ENCODE peak calls at places on chromosome 15, in eight cellular contexts. H is B cell; N is CD4-positive, alpha-beta T cell; G is hepatocyte; W is CD8-positive, alpha-beta T cell; X is A673; P is mesothelial cell of epicardium; K is left lung. M is an unnamed sample.

GRCh38 chr15:95129589-95129988 is 898.2 kb downstream of the MCTP2 start:
- DNase-seq in N (no peak), X (no peak), P (no peak), W (no peak), K (no peak), H (no peak), G (no peak), M (no peak)

GRCh38 chr15:84570164-84570692 is 30.6 kb upstream of the ZSCAN2 start:
- DNase-seq in H (peak; percentile 58), P (peak; percentile 34), K (peak; percentile 81), G (peak; percentile 52), W (peak; percentile 73), X (peak; percentile 22), N (peak; percentile 54), M (peak; percentile 35)

GRCh38 chr15:45402955-45403892 is 24.9 kb upstream of the GATM start:
- DNase-seq in G (peak; percentile 66), P (peak; percentile 24), N (peak; percentile 4), K (peak; percentile 54), H (no peak), X (peak; percentile 10), W (peak; percentile 50), M (peak; percentile 33)

GRCh38 chr15:31396881-31397560 is 70.4 kb downstream of the KLF13 start:
- DNase-seq in G (peak; percentile 91), H (no peak), P (no peak), K (peak; percentile 94), N (no peak), W (peak; percentile 42), X (peak; percentile 20), M (no peak)

GRCh38 chr15:42214600-42214999 is 6.5 kb upstream of the VPS39 start:
- DNase-seq in W (no peak), H (no peak), P (no peak), X (no peak), K (no peak), N (no peak), G (no peak), M (no peak)

GRCh38 chr15:53884441-53884840 is 93.8 kb upstream of the UNC13C start:
- DNase-seq in X (no peak), K (no peak), H (no peak), P (no peak), N (no peak), W (no peak), G (no peak), M (no peak)

GRCh38 chr15:39287322-39288195 is 293.3 kb upstream of the THBS1 start:
- DNase-seq in X (peak; percentile 5), N (no peak), P (no peak), K (no peak), G (no peak), W (no peak), H (no peak), M (no peak)

GRCh38 chr15:76196286-76196948 is 114.9 kb downstream of the ETFA start:
- DNase-seq in K (peak; percentile 45), N (no peak), X (peak; percentile 55), P (no peak), G (peak; percentile 90), W (no peak), H (no peak), M (no peak)

DNA sequence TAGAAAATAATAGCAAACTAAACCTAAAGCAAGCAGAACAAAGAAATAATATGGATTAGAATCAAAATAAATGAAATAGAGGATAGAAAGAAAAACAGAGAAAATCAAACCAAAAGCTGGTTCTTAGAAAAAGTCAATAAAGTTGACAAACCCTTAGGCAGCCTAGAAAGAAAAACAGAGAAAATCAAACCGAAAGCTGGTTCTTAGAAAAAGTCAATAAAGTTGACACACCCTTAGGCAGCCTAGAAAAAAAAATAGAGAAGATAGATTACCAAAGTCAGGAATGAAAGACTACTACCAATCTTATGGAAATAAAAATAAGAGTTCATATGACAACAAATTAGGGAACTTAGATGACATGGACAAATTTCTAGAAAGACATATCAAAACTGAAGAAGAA is 142.4 kb downstream of the LRRC28 start:
- DNase-seq in P (no peak), G (no peak), K (no peak), W (no peak), X (no peak), H (no peak), N (no peak), M (no peak)
- TF ChIP-seq CTCF in P (no peak), G (no peak), K (no peak), W (no peak), X (no peak), H (no peak), N (no peak), M (no peak)

GRCh38 chr15:33975023-33975565 is 6.8 kb downstream of the CHRM5 start:
- DNase-seq in H (no peak), N (no peak), G (no peak), P (no peak), X (no peak), K (no peak), W (no peak), M (no peak)
- TF ChIP-seq CTCF in H (no peak), N (no peak), G (peak; percentile 29), P (no peak), X (no peak), K (no peak), W (no peak), M (no peak)

DNA sequence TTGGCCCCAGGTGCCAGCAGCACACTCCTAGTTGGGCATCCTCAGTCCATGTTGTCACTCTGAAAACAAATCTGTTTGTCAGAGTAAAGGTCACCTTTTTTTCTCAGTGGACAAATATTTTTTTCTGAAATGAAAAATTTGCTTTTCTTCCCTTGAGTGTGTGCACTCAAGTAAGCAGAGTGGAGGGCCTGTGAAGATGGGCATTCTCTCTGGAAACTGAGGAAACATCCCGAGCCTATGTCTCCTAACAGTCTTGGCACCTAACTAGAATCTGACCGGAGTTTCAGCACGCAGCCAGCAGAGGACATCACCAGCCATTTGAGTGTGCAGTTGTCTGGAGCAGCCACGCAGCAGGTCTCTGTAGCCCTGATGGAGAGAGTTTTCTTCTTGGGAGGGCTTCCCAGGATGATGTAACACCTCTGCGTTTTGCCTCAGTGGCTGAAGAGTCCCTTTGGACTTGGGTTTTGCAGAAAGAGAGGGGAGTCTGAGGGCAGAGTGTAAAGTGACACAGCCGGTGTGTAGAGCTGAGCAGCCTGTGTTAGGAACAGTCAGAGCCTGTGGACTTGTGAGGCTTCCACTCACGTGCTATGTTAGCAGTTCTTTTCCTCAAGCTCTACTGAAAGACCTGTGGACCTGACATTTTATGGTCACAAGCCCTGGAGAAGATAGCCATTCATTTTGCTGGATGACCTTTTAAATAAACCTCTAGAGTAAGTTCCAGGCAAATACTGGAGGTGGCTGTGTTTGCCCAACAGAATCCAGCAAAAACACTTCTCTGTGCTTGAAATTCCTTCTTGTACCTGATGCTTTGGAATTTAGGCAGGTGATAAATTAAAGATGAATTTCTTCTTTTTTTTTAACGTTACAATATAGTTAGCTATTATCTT is 51.6 kb downstream of the ABHD2 start:
- DNase-seq in N (no peak), G (peak; percentile 47), P (no peak), H (no peak), X (peak; percentile 51), W (no peak), K (no peak), M (no peak)
- TF ChIP-seq CTCF in N (no peak), G (peak; percentile 15), P (no peak), H (no peak), X (peak; percentile 51), W (no peak), K (no peak), M (no peak)

GRCh38 chr15:70158996-70159355 is 61.3 kb upstream of the TLE3 start:
- DNase-seq in N (no peak), K (no peak), W (no peak), H (no peak), X (no peak), P (no peak), G (no peak), M (no peak)
- TF ChIP-seq CTCF in N (no peak), K (no peak), W (no peak), H (no peak), X (no peak), P (no peak), G (no peak), M (no peak)

DNA sequence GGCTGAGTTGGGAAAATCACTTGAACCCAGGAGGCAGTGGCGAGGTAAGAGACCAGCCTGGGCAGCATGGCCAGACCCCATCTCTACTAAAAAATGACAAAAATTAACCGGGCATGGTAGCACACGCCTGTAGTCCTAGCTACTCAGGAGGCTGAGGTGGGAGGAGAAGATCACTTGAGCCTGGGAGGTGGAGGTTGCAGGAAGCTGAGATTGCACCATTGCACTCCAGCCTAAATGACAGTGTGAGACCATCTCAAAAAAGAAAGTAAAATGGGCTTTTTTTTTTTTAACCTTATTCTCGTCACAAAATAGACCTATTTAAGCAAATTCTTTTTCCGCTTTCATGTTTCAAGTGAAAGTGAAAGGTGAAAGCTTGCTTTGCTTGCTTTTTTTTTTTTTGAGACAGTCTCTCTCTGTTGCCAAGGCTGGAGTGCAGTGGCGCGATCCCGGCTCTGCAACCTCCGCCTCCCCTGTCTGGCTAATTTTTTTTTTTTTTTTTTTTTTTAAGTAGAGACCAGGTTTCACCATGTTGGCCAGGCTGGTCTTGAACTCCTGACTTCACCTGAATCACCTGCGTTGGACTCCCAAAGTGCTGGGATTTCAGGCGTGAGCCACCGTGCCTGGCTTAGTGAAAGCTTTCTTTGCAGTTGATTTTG is 3.6 kb downstream of the PDIA3 start:
- DNase-seq in N (peak; percentile 29), X (no peak), W (no peak), K (no peak), G (no peak), P (no peak), H (peak; percentile 46), M (peak; percentile 35)
- TF ChIP-seq CTCF in N (no peak), X (no peak), W (no peak), K (no peak), G (no peak), P (no peak), H (no peak), M (no peak)

M was measured in natural killer cell.